ENCODE peak calls at places on chromosome 9, in ten cellular contexts. Z is HFFc6; L is left lung; G is GM10248; I is cardiac muscle cell; F is nephron progenitor cell; O is CD8-positive, alpha-beta T cell; M is WERI-Rb-1; T is GM23338; C is GM12865. R is an unnamed sample.

GRCh38 chr9:89674667-89675402 is 70.0 kb downstream of the GADD45G start:
- DNase-seq in Z (no peak), L (no peak), G (no peak), I (peak; percentile 9), F (peak; percentile 53), O (no peak), M (peak; percentile 96), T (peak; percentile 70), C (no peak), R (no peak)

GRCh38 chr9:34993502-34994428 is 4.2 kb downstream of the DNAJB5 start:
- DNase-seq in Z (peak; percentile 17), L (no peak), G (no peak), I (peak; percentile 92), F (no peak), O (no peak), M (peak; percentile 76), T (peak; percentile 59), C (peak; percentile 54), R (peak; percentile 71)

GRCh38 chr9:112411626-112412027 is 31.7 kb downstream of the HSDL2 start:
- DNase-seq in Z (no peak), L (no peak), G (no peak), I (no peak), F (no peak), O (no peak), M (no peak), T (no peak), C (no peak), R (no peak)

GRCh38 chr9:127942152-127943010 is 4.7 kb upstream of the DPM2 start:
- DNase-seq in Z (peak; percentile 45), L (peak; percentile 93), G (peak; percentile 76), I (peak; percentile 81), F (peak; percentile 73), O (no peak), M (peak; percentile 78), T (peak; percentile 85), C (peak; percentile 77), R (peak; percentile 81)

GRCh38 chr9:124697326-124698200 is 73.5 kb downstream of the NR6A1 start:
- DNase-seq in Z (peak; percentile 65), L (no peak), G (no peak), I (peak; percentile 76), F (no peak), O (no peak), M (no peak), T (no peak), C (no peak), R (no peak)

GRCh38 chr9:115305543-115305942 is 187.6 kb upstream of the TNC start:
- DNase-seq in Z (no peak), L (no peak), G (no peak), I (no peak), F (no peak), O (no peak), M (no peak), T (no peak), C (no peak), R (no peak)

GRCh38 chr9:136977223-136978072 is at the start of gene PTGDS:
- DNase-seq in Z (no peak), L (no peak), G (no peak), I (peak; percentile 83), F (peak; percentile 41), O (no peak), M (no peak), T (peak; percentile 40), C (no peak), R (no peak)

GRCh38 chr9:112789493-112789892 is 38.9 kb downstream of the SNX30 start:
- DNase-seq in Z (peak; percentile 39), L (no peak), G (no peak), I (peak; percentile 69), F (no peak), O (no peak), M (no peak), T (no peak), C (no peak), R (no peak)

GRCh38 chr9:93017621-93018020 is 40.9 kb upstream of the SUSD3 start:
- DNase-seq in Z (no peak), L (peak; percentile 60), G (no peak), I (no peak), F (no peak), O (no peak), M (no peak), T (no peak), C (no peak), R (no peak)

DNA sequence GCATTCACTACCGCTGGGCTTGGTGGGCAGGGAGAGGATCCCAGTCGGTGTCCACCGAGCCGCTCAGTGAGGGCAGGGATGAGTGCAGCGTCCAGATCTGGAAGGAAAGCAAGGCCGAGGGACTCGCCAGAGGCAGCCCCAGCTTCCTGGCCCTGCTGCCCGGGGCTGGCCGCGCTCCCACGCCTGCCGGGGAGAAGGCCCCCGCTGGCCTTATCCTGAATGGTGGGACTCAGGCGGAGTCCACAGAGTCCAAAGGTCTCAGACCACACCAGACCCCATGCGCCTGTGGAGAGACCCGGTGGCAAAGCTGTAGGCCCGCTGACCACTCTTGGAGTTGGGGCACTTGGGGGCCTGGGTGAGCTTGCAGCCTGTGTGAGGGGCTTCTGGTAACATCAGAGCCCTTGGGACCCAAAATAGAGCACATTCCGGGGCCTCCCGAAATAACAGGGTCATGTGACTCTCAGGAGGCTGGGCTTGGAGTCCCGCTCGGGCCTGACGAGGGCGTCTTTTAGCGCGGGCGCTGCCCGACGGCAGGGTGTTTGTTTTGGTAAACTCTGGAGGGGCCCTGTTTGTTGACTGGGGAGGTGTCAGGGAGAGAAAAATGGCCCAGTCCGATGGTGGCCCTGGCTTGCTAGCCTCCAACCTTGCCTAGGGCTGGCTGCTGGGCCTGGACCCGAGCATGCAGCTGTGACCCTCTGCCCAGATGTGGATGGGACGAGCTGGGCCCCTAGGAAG is 2.8 kb downstream of the RXRA start:
- DNase-seq in Z (no peak), L (peak; percentile 76), G (no peak), I (peak; percentile 52), F (no peak), O (no peak), M (no peak), T (no peak), C (no peak), R (no peak)
- TF ChIP-seq CTCF in Z (peak; percentile 14), L (no peak), G (no peak), I (peak; percentile 17), F (no peak), O (no peak), M (no peak), T (no peak), C (no peak), R (no peak)

GRCh38 chr9:71003346-71003745 is 118.1 kb downstream of the TRPM3 start:
- DNase-seq in Z (no peak), L (no peak), G (no peak), I (peak; percentile 11), F (no peak), O (no peak), M (no peak), T (peak; percentile 23), C (no peak), R (no peak)
- TF ChIP-seq CTCF in Z (no peak), L (no peak), G (no peak), I (no peak), F (no peak), O (no peak), M (no peak), T (peak; percentile 33), C (no peak), R (no peak)

DNA sequence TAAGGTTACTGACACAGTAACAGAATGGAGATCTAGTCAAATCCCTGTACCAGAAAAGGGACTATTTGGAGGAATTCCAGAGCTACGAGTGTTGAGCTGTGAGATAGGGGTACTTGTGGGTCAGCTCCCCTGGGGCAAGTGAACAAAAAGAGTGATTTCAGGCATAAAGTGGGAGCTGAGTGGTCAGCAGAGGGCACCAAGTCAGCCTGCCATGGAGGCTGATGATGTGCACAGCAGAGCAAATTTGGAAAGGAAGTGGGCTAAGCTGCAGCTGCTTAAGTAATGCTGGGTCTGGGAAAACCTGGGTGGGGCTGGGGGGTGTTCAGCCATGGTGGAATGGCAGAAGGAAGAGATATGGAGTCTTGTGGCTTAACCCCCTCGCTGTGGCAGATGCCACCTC is 327.9 kb downstream of the NTRK2 start:
- DNase-seq in Z (no peak), L (no peak), G (no peak), I (no peak), F (no peak), O (no peak), M (no peak), T (peak; percentile 19), C (peak; percentile 8), R (no peak)
- TF ChIP-seq CTCF in Z (no peak), L (no peak), G (peak; percentile 35), I (no peak), F (no peak), O (no peak), M (no peak), T (peak; percentile 16), C (no peak), R (peak; percentile 32)

GRCh38 chr9:126705767-126706697 is 92.3 kb downstream of the LMX1B start:
- DNase-seq in Z (peak; percentile 35), L (peak; percentile 88), G (peak; percentile 77), I (peak; percentile 47), F (peak; percentile 53), O (peak; percentile 58), M (peak; percentile 66), T (peak; percentile 86), C (peak; percentile 66), R (peak; percentile 82)
- TF ChIP-seq CTCF in Z (peak; percentile 80), L (peak; percentile 45), G (peak; percentile 77), I (peak; percentile 70), F (peak; percentile 45), O (peak; percentile 61), M (peak; percentile 66), T (peak; percentile 77), C (peak; percentile 74), R (peak; percentile 87)